ENCODE peak calls at places on chromosome 2, in nine cellular contexts. G is mesothelial cell of epicardium, P is H7, H is KBM-7, C is T-helper 17 cell, U is memory B cell, L is brain microvascular endothelial cell, D is amniotic stem cell, K is fibroblast of the conjunctiva. W is an unnamed sample.

GRCh38 chr2:44933434-44933951 is 8.0 kb upstream of the SIX3 start:
- DNase-seq in G (no peak), P (peak), H (no peak), C (no peak), U (no peak), L (no peak), D (no peak), K (no peak), W (no peak)

GRCh38 chr2:235939471-235939870 is 228.7 kb downstream of the GBX2 start:
- DNase-seq in G (no peak), P (no peak), H (no peak), C (no peak), U (no peak), L (peak), D (no peak), K (no peak), W (no peak)

GRCh38 chr2:224146356-224147160 is 107.5 kb upstream of the SERPINE2 start:
- DNase-seq in G (no peak), P (no peak), H (no peak), C (no peak), U (no peak), L (no peak), D (no peak), K (no peak), W (no peak)

GRCh38 chr2:129907256-129907973 is 72.1 kb upstream of the RAB6C start:
- DNase-seq in G (peak), P (no peak), H (no peak), C (no peak), U (no peak), L (no peak), D (no peak), K (no peak), W (peak)

GRCh38 chr2:23497063-23497462 is 112.1 kb downstream of the KLHL29 start:
- DNase-seq in G (no peak), P (peak), H (peak), C (no peak), U (no peak), L (peak), D (no peak), K (no peak), W (no peak)

GRCh38 chr2:237453671-237454070 is 33.4 kb upstream of the MLPH start:
- DNase-seq in G (no peak), P (no peak), H (no peak), C (no peak), U (no peak), L (no peak), D (no peak), K (no peak), W (no peak)

GRCh38 chr2:95076705-95077520 is 44.7 kb downstream of the MRPS5 start:
- DNase-seq in G (peak), P (peak), H (peak), C (peak), U (peak), L (peak), D (peak), K (peak), W (peak)

GRCh38 chr2:86793752-86794151 is 3.0 kb upstream of the CD8A start:
- DNase-seq in G (no peak), P (no peak), H (no peak), C (no peak), U (no peak), L (no peak), D (no peak), K (no peak), W (no peak)

GRCh38 chr2:85452237-85452636 is 33.7 kb downstream of the SH2D6 start:
- DNase-seq in G (no peak), P (no peak), H (no peak), C (no peak), U (no peak), L (no peak), D (no peak), K (no peak), W (no peak)

GRCh38 chr2:8609357-8609804 is 72.5 kb upstream of the ID2 start:
- DNase-seq in G (no peak), P (no peak), H (no peak), C (no peak), U (no peak), L (no peak), D (no peak), K (no peak), W (peak)

GRCh38 chr2:206040525-206040924 is 45.4 kb downstream of the INO80D start:
- DNase-seq in G (no peak), P (no peak), H (no peak), C (no peak), U (no peak), L (no peak), D (no peak), K (no peak), W (no peak)

GRCh38 chr2:11990576-11990975 is 244.1 kb downstream of the LPIN1 start:
- DNase-seq in G (no peak), P (no peak), H (no peak), C (no peak), U (no peak), L (no peak), D (no peak), K (no peak), W (no peak)

GRCh38 chr2:118013221-118013723 is 598 bp downstream of the CCDC93 start:
- DNase-seq in G (peak), P (peak), H (peak), C (peak), U (no peak), L (no peak), D (no peak), K (no peak), W (peak)

GRCh38 chr2:64784168-64785061 is 130.7 kb upstream of the SERTAD2 start:
- DNase-seq in G (no peak), P (no peak), H (no peak), C (no peak), U (no peak), L (no peak), D (no peak), K (no peak), W (no peak)

GRCh38 chr2:215573495-215573894 is 137.6 kb upstream of the FN1 start:
- DNase-seq in G (no peak), P (no peak), H (no peak), C (no peak), U (no peak), L (no peak), D (no peak), K (no peak), W (no peak)

GRCh38 chr2:120775261-120775660 is 39.6 kb downstream of the GLI2 start:
- DNase-seq in G (no peak), P (no peak), H (no peak), C (no peak), U (no peak), L (no peak), D (no peak), K (no peak), W (no peak)

GRCh38 chr2:180495606-180496005 is 484.8 kb upstream of the UBE2E3 start:
- DNase-seq in G (no peak), P (no peak), H (no peak), C (no peak), U (no peak), L (no peak), D (no peak), K (peak), W (no peak)

GRCh38 chr2:215697496-215697895 is 261.6 kb upstream of the FN1 start:
- DNase-seq in G (no peak), P (no peak), H (no peak), C (no peak), U (no peak), L (no peak), D (no peak), K (no peak), W (no peak)

GRCh38 chr2:71901466-71901865 is 246.2 kb downstream of the CYP26B1 start:
- DNase-seq in G (no peak), P (no peak), H (no peak), C (no peak), U (no peak), L (no peak), D (no peak), K (no peak), W (no peak)

GRCh38 chr2:230990131-230990898 is 5.6 kb upstream of the SPATA3 start:
- DNase-seq in G (no peak), P (no peak), H (no peak), C (no peak), U (no peak), L (no peak), D (no peak), K (no peak), W (no peak)

GRCh38 chr2:199734651-199735050 is 116.3 kb downstream of the FTCDNL1 start:
- DNase-seq in G (no peak), P (no peak), H (no peak), C (no peak), U (no peak), L (no peak), D (no peak), K (no peak), W (no peak)